ENCODE peak calls at places on chromosomes 11 and 22, in four cellular contexts. R is effector memory CD4-positive, alpha-beta T cell; N is uterus; O is neural progenitor cell. V is an unnamed sample. For H3K4me1 and H3K27me3, the result is how much of the 10 kb centered on the place peaks cover.

GRCh38 chr11:78646564-78647185 is 72.0 kb upstream of the NARS2 start:
- DNase-seq in R (peak), N (peak), O (peak), V (no peak)

GRCh38 chr11:808427-809286 is 1.1 kb upstream of the RPLP2 start:
- DNase-seq in R (peak), N (no peak), O (no peak), V (no peak)

GRCh38 chr11:35815556-35816315 is 128.1 kb upstream of the LDLRAD3 start:
- DNase-seq in R (no peak), N (peak), O (no peak), V (no peak)

GRCh38 chr11:112977620-112978212 is 16.5 kb downstream of the NCAM1 start:
- DNase-seq in R (no peak), N (peak), O (peak), V (no peak)

GRCh38 chr11:64453466-64453865 is 94.5 kb downstream of the RPS6KA4 start:
- DNase-seq in R (no peak), N (no peak), O (no peak), V (no peak)

GRCh38 chr22:40485813-40486610 is 115.6 kb downstream of the SGSM3 start:
- DNase-seq in R (no peak), N (no peak), O (no peak), V (no peak)

GRCh38 chr11:26199341-26199740 is 132.6 kb upstream of the ANO3 start:
- DNase-seq in R (no peak), N (no peak), O (no peak), V (no peak)

GRCh38 chr11:133987221-133987620 is 30.5 kb upstream of the IGSF9B start:
- DNase-seq in R (no peak), N (no peak), O (no peak), V (no peak)

GRCh38 chr11:102284008-102284407 is 33.3 kb upstream of the BIRC3 start:
- DNase-seq in R (no peak), N (no peak), O (no peak), V (no peak)

GRCh38 chr11:103968685-103969084 is 67.8 kb upstream of the DDI1 start:
- DNase-seq in R (no peak), N (no peak), O (no peak), V (no peak)

GRCh38 chr11:68296344-68297051 is 15.9 kb upstream of the LRP5 start:
- DNase-seq in R (no peak), N (no peak), O (no peak), V (no peak)

GRCh38 chr22:16915711-16916110 is 90.5 kb upstream of the XKR3 start:
- DNase-seq in R (no peak), N (no peak), O (no peak), V (no peak)

DNA sequence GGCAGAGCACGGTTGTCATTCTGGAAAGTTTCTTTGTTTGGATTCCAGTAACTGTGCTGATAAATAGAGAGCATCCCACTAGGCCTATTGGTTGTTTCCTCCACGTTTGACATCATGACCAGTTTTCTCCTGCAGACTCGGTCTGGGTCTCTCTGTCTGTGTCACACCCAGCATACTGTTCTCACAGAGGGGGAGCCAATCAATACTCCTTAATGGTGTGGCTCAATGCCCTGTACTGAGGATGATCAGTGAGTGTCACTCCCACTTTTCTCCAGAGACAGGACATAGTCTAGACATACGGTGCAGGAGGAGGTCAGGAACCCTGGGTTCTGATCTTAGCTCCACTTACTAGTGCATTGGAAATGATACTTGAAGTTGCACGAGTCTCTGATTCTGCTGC is 88.2 kb upstream of the BLID start:
- DNase-seq in R (no peak), N (no peak), O (no peak), V (no peak)
- H3K4me1 ChIP-seq in R (under half), N (under half), O (under half), V (under half)

DNA sequence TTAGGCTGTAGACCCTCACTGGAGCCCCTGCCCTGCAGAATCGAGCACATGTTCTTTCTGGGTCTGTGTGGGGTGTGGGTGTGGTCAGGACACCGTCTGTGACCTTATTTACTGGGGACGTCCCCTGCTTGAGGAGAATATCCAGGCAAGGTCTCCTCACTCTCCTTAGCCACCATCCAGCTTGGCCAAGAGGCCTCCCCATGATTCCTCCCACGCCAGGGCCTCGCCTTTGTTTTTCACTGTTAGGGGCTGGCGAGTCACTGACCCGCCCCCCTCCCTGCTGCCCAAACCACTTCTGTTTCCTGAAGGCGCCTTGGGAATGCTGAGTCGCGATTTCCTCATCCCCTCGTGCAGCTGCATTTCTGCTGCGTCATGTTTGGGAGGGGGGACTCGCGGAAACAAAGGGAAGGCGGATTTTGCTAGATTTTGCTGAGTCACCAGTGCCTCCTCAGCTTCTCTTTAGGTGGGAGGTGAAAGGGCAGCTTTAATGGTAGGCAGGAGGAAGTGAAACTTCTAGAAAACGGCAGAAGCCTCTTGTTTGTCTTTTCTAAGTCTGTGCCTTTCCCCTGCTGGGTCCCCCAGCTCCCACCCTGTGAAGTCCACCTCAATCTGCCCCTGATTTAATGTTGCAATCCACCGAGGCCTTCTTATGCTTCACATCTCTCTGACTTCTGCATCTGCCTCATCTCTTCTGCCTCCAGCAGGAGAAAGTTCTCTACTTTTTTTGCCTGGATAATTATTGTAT is 4.0 kb upstream of the HMOX1 start:
- DNase-seq in R (no peak), N (peak), O (peak), V (peak)
- H3K4me3 ChIP-seq in R (no peak), N (no peak), O (no peak), V (no peak)

GRCh38 chr11:11409916-11410315 is 56.9 kb upstream of the CSNK2A3 start:
- DNase-seq in R (no peak), N (no peak), O (no peak), V (no peak)
- H3K27me3 ChIP-seq in R (under half), N (under half), O (under half), V (under half)

DNA sequence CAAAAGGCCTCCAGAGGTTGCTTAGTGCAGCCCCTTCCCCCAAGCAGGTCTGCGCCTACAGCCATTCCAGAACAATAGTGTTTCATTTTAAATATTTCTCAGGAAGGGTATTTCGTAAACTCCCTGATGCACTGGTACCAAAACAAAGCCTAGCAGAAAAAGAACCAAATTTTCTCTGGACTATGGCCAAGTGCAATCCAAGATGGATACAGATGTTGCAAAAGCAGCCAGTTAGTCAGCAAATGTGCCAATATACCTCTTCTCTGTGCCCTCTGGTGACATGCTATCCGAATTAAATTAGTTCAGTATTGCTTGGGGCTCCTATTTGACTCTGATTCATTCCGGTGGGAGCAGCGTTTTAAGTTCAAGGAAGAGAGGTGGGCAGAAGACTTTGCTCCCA is 247.8 kb downstream of the NTM start:
- DNase-seq in R (no peak), N (no peak), O (no peak), V (no peak)
- H3K4me1 ChIP-seq in R (under half), N (under half), O (under half), V (under half)

DNA sequence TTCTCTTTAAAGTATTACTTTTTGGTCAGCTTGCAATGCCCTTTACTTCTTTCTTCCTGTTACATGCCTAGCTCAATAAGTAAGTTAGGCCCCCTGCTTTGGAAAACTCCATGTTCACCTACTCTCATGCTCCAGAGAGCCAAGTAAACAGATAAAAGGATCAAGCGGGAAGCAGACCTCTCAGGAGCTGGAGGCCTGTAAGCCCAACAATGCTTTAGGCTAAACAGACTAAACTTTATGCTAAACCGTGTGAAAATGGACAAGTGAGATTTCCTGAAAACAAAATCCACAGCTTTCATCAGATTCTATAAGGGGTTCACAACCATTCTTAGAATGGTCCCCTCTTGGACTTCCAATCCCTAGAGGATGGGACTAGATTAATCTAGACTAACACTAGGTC is 40.2 kb downstream of the CELF1 start:
- DNase-seq in R (no peak), N (no peak), O (peak), V (no peak)
- H3K4me3 ChIP-seq in R (no peak), N (no peak), O (no peak), V (no peak)

GRCh38 chr11:120564573-120565301 is 53.2 kb downstream of the GRIK4 start:
- DNase-seq in R (no peak), N (no peak), O (peak), V (no peak)
- H3K27me3 ChIP-seq in R (under half), N (under half), O (half or more), V (under half)

GRCh38 chr11:88979641-88980040 is 86.1 kb downstream of the GRM5 start:
- DNase-seq in R (no peak), N (no peak), O (no peak), V (no peak)
- H3K4me1 ChIP-seq in R (under half), N (under half), O (under half), V (under half)

GRCh38 chr11:121023848-121024751 is at the start of gene TBCEL:
- DNase-seq in R (peak), N (peak), O (peak), V (peak)
- H3K4me3 ChIP-seq in R (peak), N (peak), O (peak), V (peak)

DNA sequence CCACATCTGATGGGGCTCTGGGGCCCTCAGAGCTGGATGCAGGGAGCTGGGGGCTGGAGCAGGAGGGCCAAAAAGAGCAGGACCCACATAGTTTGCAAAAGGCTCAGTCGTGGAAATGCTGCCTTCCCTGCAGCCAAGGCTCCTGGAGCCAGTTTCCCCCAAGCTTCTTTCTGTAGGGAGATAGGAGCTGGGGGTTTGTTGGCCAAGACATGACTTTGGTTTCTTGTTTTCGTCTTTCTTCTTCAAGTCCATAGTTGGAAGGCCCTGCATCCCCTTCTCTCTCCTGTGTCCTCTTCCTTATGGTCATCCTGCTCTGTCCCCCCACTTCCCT is 36.3 kb downstream of the IGF2 start:
- DNase-seq in R (no peak), N (no peak), O (no peak), V (no peak)
- H3K27me3 ChIP-seq in R (under half), N (under half), O (under half), V (under half)

V was measured in naive thymus-derived CD4-positive, alpha-beta T cell.